ENCODE peak calls at places on chromosomes 7 and 10, in five cellular contexts. Z is HFF-Myc, C is WERI-Rb-1, R is PC-9, F is omental fat pad. Y is an unnamed sample.

GRCh38 chr10:77554996-77555397 is 82.6 kb downstream of the KCNMA1 start:
- DNase-seq in Z (no peak), C (no peak), R (no peak), F (no peak), Y (no peak)

GRCh38 chr10:43878386-43878785 is 229.7 kb upstream of the ZNF32 start:
- DNase-seq in Z (no peak), C (no peak), R (no peak), F (no peak), Y (peak)

GRCh38 chr7:157596026-157596425 is 259.2 kb downstream of the DNAJB6 start:
- DNase-seq in Z (no peak), C (no peak), R (no peak), F (no peak), Y (no peak)

GRCh38 chr10:124403548-124403947 is 15.2 kb downstream of the OAT start:
- DNase-seq in Z (peak), C (peak), R (no peak), F (no peak), Y (no peak)

GRCh38 chr7:158312789-158313188 is 274.8 kb downstream of the PTPRN2 start:
- DNase-seq in Z (no peak), C (no peak), R (no peak), F (no peak), Y (no peak)

GRCh38 chr7:83166-83840 is 109.1 kb upstream of the FAM20C start:
- DNase-seq in Z (no peak), C (no peak), R (no peak), F (no peak), Y (no peak)

GRCh38 chr7:31073486-31074383 is 21.6 kb downstream of the ADCYAP1R1 start:
- DNase-seq in Z (peak), C (no peak), R (no peak), F (no peak), Y (peak)

GRCh38 chr7:141436676-141437075 is 114.5 kb upstream of the AGK start:
- DNase-seq in Z (no peak), C (no peak), R (no peak), F (no peak), Y (no peak)

GRCh38 chr7:157926107-157926506 is 589.3 kb downstream of the DNAJB6 start:
- DNase-seq in Z (no peak), C (no peak), R (no peak), F (no peak), Y (no peak)

GRCh38 chr7:28102778-28103177 is 77.8 kb downstream of the JAZF1 start:
- DNase-seq in Z (no peak), C (no peak), R (peak), F (no peak), Y (no peak)

GRCh38 chr10:31961675-31962074 is 33.0 kb upstream of the ARHGAP12 start:
- DNase-seq in Z (peak), C (no peak), R (peak), F (no peak), Y (no peak)

GRCh38 chr10:132366006-132366405 is 31.0 kb upstream of the PWWP2B start:
- DNase-seq in Z (no peak), C (no peak), R (no peak), F (no peak), Y (no peak)

GRCh38 chr10:3249292-3249889 is 76.8 kb upstream of the PITRM1 start:
- DNase-seq in Z (no peak), C (no peak), R (no peak), F (no peak), Y (no peak)

GRCh38 chr10:117463545-117463920 is 79.0 kb upstream of the EMX2 start:
- DNase-seq in Z (no peak), C (no peak), R (no peak), F (no peak), Y (no peak)

GRCh38 chr10:117461766-117462423 is 80.7 kb upstream of the EMX2 start:
- DNase-seq in Z (peak), C (no peak), R (peak), F (no peak), Y (no peak)

GRCh38 chr10:117460846-117461765 is 81.4 kb upstream of the EMX2 start:
- DNase-seq in Z (no peak), C (no peak), R (no peak), F (no peak), Y (no peak)

GRCh38 chr10:117462816-117463544 is 79.6 kb upstream of the EMX2 start:
- DNase-seq in Z (no peak), C (no peak), R (no peak), F (no peak), Y (no peak)

DNA sequence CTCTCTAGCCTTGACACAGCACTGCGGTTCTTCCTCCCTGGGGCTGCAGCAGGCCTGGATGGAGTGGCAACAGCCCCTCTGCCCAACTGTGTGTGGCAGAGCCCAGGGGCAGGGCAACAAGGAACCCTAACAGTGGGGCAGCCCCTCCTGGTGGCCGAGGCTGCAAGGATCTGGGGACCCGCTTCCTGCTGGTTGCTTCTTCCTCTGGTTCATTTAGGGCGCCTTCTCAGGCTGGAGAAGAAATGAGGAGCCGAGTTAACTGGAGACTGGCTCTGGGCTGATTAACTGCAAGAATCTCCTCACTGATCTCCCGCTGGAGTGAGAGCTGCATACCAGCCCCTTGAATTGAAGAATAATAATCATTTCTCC is 80.1 kb upstream of the EMX2 start:
- DNase-seq in Z (no peak), C (no peak), R (no peak), F (no peak), Y (no peak)
- TF ChIP-seq CTCF in Z (peak), C (peak), R (peak), F (no peak), Y (no peak)

GRCh38 chr10:131009801-131010200 is 301.7 kb downstream of the TCERG1L start:
- DNase-seq in Z (no peak), C (no peak), R (no peak), F (no peak), Y (no peak)
- TF ChIP-seq CTCF in Z (no peak), C (no peak), R (no peak), F (no peak), Y (no peak)

GRCh38 chr7:44085549-44085948 is 3.2 kb upstream of the POLM start:
- DNase-seq in Z (no peak), C (no peak), R (no peak), F (no peak), Y (peak)
- TF ChIP-seq CTCF in Z (peak), C (peak), R (peak), F (no peak), Y (no peak)

GRCh38 chr10:59190332-59190731 is 13.9 kb downstream of the PHYHIPL start:
- DNase-seq in Z (no peak), C (no peak), R (no peak), F (no peak), Y (no peak)
- TF ChIP-seq CTCF in Z (no peak), C (no peak), R (no peak), F (no peak), Y (no peak)

GRCh38 chr7:22726849-22727792 is at the start of gene IL6:
- DNase-seq in Z (peak), C (no peak), R (peak), F (no peak), Y (peak)

GRCh38 chr7:22723642-22724041 is 3.4 kb upstream of the IL6 start:
- DNase-seq in Z (no peak), C (no peak), R (no peak), F (no peak), Y (no peak)

GRCh38 chr7:22724861-22725260 is 2.1 kb upstream of the IL6 start:
- DNase-seq in Z (no peak), C (no peak), R (no peak), F (no peak), Y (no peak)

GRCh38 chr7:22726345-22726848 is 603 bp upstream of the IL6 start:
- DNase-seq in Z (peak), C (peak), R (peak), F (no peak), Y (no peak)

GRCh38 chr7:22725585-22725984 is 1.4 kb upstream of the IL6 start:
- DNase-seq in Z (no peak), C (no peak), R (no peak), F (no peak), Y (no peak)
- TF ChIP-seq CTCF in Z (no peak), C (no peak), R (no peak), F (no peak), Y (no peak)

GRCh38 chr7:53358301-53358700 is 322.9 kb downstream of the POM121L12 start:
- DNase-seq in Z (no peak), C (no peak), R (no peak), F (no peak), Y (no peak)
- TF ChIP-seq CTCF in Z (no peak), C (peak), R (no peak), F (no peak), Y (no peak)

GRCh38 chr7:148967032-148967372 is 61.3 kb downstream of the PDIA4 start:
- DNase-seq in Z (no peak), C (no peak), R (no peak), F (no peak), Y (no peak)
- TF ChIP-seq CTCF in Z (no peak), C (no peak), R (peak), F (no peak), Y (no peak)

Y was measured in left ventricle myocardium inferior.